ENCODE peak calls at places on chromosome 6, in ten cellular contexts. F is vagina; Y is colonic mucosa; P is CD4-positive, alpha-beta memory T cell; S is iPS DF 6.9; X is heart left ventricle; H is heart right ventricle; O is CD8-positive, alpha-beta memory T cell; C is neuronal stem cell; R is small intestine. J is an unnamed sample.

GRCh38 chr6:147642458-147642857 is 134.0 kb downstream of the SAMD5 start:
- DNase-seq in O (no peak), Y (no peak), C (no peak), R (no peak), H (no peak), P (no peak), F (no peak), S (no peak), X (no peak), J (no peak)

GRCh38 chr6:139369568-139370046 is 4.8 kb downstream of the CITED2 start:
- DNase-seq in F (no peak), Y (no peak), P (peak; percentile 54), C (peak; percentile 37), H (no peak), R (peak; percentile 76), S (no peak), O (peak; percentile 47), X (no peak), J (peak; percentile 40)

GRCh38 chr6:122620902-122621301 is 10.7 kb downstream of the PKIB start:
- DNase-seq in F (no peak), C (no peak), P (no peak), H (no peak), O (no peak), X (no peak), S (no peak), Y (no peak), R (no peak), J (no peak)

GRCh38 chr6:13331516-13332348 is 3.4 kb upstream of the TBC1D7 start:
- DNase-seq in S (no peak), F (no peak), R (peak; percentile 42), C (no peak), Y (no peak), O (peak; percentile 13), P (peak; percentile 30), X (no peak), H (no peak), J (no peak)

GRCh38 chr6:37882292-37882691 is 62.8 kb downstream of the ZFAND3 start:
- DNase-seq in R (no peak), S (no peak), C (no peak), X (no peak), Y (no peak), F (no peak), P (no peak), O (no peak), H (no peak), J (no peak)

GRCh38 chr6:106334646-106335448 is 9.3 kb upstream of the ATG5 start:
- DNase-seq in S (peak; percentile 45), H (peak; percentile 13), C (peak; percentile 27), X (peak; percentile 29), R (peak; percentile 61), P (peak; percentile 59), Y (peak; percentile 31), O (peak; percentile 51), F (no peak), J (peak; percentile 75)

GRCh38 chr6:132736239-132736638 is 21.5 kb downstream of the VNN2 start:
- DNase-seq in H (no peak), P (no peak), F (no peak), S (no peak), O (no peak), Y (no peak), X (no peak), R (no peak), C (no peak), J (no peak)

GRCh38 chr6:75608955-75609533 is 7.4 kb downstream of the SENP6 start:
- DNase-seq in C (no peak), O (no peak), P (no peak), X (no peak), F (no peak), R (no peak), S (no peak), Y (no peak), H (no peak), J (no peak)

GRCh38 chr6:14382381-14383236 is 265.0 kb downstream of the CD83 start:
- DNase-seq in F (no peak), O (peak; percentile 0), P (no peak), Y (no peak), H (no peak), X (no peak), C (no peak), S (no peak), R (no peak), J (no peak)

GRCh38 chr6:37612475-37612874 is 85.2 kb downstream of the MDGA1 start:
- DNase-seq in O (no peak), F (no peak), X (no peak), H (no peak), Y (no peak), P (no peak), R (no peak), C (no peak), S (no peak), J (no peak)

DNA sequence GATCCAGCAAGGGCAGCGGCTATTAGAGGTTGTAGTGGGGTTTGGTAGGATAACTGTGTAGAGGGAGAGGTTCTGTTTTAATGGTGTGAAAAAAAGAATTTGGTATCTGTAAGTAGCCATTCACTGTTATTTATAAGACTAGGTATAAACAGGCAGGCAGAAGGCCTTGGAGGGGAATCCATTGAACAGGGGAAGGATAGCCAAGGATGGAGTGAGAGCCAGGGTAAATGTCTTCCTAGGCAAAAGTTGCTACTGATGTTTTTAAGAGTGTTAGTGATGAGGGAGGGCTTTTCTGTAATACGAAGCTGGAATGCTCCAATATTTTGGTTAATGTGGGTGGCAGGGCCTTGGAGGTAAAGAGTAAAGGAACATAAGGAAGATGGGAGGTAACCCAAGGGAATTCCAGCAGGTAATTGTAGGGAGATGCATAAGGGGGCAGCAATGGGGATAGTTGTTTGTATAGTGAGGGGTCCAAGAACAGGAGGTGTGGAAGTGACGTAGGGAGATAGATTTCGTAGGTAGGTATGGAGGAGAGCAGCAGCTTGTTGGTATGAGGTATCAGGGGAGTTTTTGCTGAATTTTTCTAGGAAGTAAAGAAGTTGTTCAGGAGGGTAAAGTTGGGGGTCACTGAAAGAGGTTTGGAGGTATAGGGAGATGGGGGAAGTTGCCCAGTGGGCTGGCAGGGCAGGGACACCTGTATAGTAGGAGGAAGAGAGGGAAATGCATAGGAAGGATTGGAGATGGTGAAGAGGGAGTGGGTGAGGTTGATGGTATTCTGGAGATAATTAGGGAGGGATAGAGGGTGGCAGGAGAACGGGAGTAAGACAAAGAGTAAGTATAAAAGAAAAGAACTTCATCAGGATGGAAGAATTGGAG is 752.4 kb upstream of the ADGRB3 start:
- DNase-seq in C (no peak), S (no peak), X (no peak), P (no peak), O (no peak), H (no peak), R (no peak), Y (no peak), F (no peak), J (no peak)
- H3K9me3 ChIP-seq in C (no peaks in the 10 kb centered on the region), S (no peaks in the 10 kb centered on the region), X (peaks cover 6% of the 10 kb centered on the region), P (no peaks in the 10 kb centered on the region), O (no peaks in the 10 kb centered on the region), H (peaks cover 45% of the 10 kb centered on the region), R (no peaks in the 10 kb centered on the region), Y (no peaks in the 10 kb centered on the region), F (no peaks in the 10 kb centered on the region), J (no peaks in the 10 kb centered on the region)

GRCh38 chr6:125750692-125751333 is 1.4 kb downstream of the HEY2 start:
- DNase-seq in C (peak; percentile 12), F (no peak), Y (no peak), P (no peak), O (no peak), R (no peak), H (no peak), X (no peak), S (no peak), J (no peak)
- H3K4me3 ChIP-seq in C (no peak overlapping the region), F (peak overlapping the region; percentile 64), Y (no peak overlapping the region), P (no peak overlapping the region), O (peak overlapping the region; percentile 56), R (no peak overlapping the region), H (peak overlapping the region; percentile 74), X (peak overlapping the region; percentile 76), S (peak overlapping the region; percentile 55), J (no peak overlapping the region)

DNA sequence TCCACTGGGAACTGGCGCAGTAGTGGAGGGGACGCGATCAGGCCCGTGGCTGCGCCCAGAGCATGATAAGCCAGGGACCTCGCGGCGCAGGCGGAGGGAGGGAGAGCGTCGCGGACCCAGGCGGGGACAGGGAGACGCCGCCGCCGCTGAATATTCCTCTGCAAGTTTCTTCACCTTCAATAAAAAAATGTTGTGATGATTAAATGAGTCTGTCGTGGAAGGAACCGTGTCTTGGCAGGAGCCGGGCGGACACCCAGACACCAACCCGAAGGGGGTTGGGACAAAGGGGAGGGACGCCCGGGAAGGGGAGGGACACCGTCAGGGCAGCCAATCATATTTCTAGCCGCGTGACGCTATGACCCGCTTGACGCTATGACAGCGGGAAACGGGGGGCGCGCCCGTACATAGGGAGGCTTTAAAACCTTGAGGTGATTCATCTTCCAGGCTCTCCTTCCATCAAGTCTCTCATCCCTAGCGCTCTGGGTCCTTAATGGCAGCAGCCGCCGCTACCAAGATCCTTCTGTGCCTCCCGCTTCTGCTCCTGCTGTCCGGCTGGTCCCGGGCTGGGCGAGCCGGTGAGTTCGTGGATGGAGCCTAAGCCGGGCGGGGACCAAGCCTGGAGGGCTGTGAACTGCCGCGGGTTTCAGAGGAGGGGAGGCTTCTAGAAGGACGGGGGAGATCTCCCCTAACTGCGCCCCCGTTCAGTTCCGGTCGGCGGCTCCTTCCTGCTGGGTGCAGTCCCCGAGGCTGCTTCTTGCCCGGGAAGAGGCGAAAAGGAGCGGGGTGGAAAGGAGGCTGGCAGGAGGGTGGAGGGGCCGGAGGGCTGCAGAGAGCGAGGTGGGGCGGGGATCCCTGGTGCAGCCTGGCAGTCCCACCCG is at the start of gene ULBP2:
- DNase-seq in S (no peak), X (peak; percentile 87), C (peak; percentile 63), F (peak; percentile 93), R (peak; percentile 73), Y (peak; percentile 90), O (peak; percentile 91), H (peak; percentile 85), P (peak; percentile 86), J (peak; percentile 74)
- H3K27me3 ChIP-seq in S (peaks cover 66% of the 10 kb centered on the region), X (peaks cover 43% of the 10 kb centered on the region), C (peaks cover 68% of the 10 kb centered on the region), F (peaks cover 12% of the 10 kb centered on the region), R (no peaks in the 10 kb centered on the region), Y (peaks cover 44% of the 10 kb centered on the region), O (peaks cover 37% of the 10 kb centered on the region), H (peaks cover 44% of the 10 kb centered on the region), P (peaks cover 34% of the 10 kb centered on the region), J (no peaks in the 10 kb centered on the region)

GRCh38 chr6:328924-329323 is 36.6 kb downstream of the DUSP22 start:
- DNase-seq in O (no peak), X (no peak), R (no peak), Y (no peak), P (no peak), C (no peak), H (no peak), S (no peak), F (no peak), J (no peak)

GRCh38 chr6:327538-328183 is 35.4 kb downstream of the DUSP22 start:
- DNase-seq in R (no peak), C (no peak), P (no peak), S (no peak), F (no peak), Y (no peak), H (no peak), X (no peak), O (no peak), J (peak; percentile 13)

GRCh38 chr6:328184-328670 is 35.9 kb downstream of the DUSP22 start:
- DNase-seq in F (no peak), S (no peak), R (peak; percentile 19), H (no peak), P (no peak), X (peak; percentile 69), O (no peak), Y (peak; percentile 31), C (no peak), J (no peak)

GRCh38 chr6:324729-325125 is 32.4 kb downstream of the DUSP22 start:
- DNase-seq in R (no peak), S (no peak), C (no peak), Y (no peak), F (no peak), H (no peak), X (no peak), O (no peak), P (no peak), J (no peak)

GRCh38 chr6:326896-327537 is 34.7 kb downstream of the DUSP22 start:
- DNase-seq in H (no peak), P (no peak), S (no peak), Y (no peak), O (no peak), R (no peak), F (no peak), C (no peak), X (no peak), J (no peak)
- H3K9me3 ChIP-seq in H (no peaks in the 10 kb centered on the region), P (no peaks in the 10 kb centered on the region), S (no peaks in the 10 kb centered on the region), Y (no peaks in the 10 kb centered on the region), O (no peaks in the 10 kb centered on the region), R (no peaks in the 10 kb centered on the region), F (no peaks in the 10 kb centered on the region), C (no peaks in the 10 kb centered on the region), X (no peaks in the 10 kb centered on the region), J (no peaks in the 10 kb centered on the region)

J was measured in body of pancreas.